ENCODE peak calls at places on chromosomes 13 and 19, in four cellular contexts. R is T-helper 1 cell, M is germinal center, T is NCI-H1092. B is an unnamed sample.

GRCh38 chr13:99009987-99010551 is 32.2 kb upstream of the DOCK9 start:
- DNase-seq in R (no peak), M (no peak), T (no peak), B (no peak)

GRCh38 chr19:1249298-1249989 is 1.1 kb downstream of the MIDN start:
- DNase-seq in R (peak; percentile 96), M (peak; percentile 95), T (peak; percentile 94), B (peak; percentile 92)

GRCh38 chr19:18049390-18049789 is 37.3 kb downstream of the IL12RB1 start:
- DNase-seq in R (no peak), M (no peak), T (no peak), B (peak; percentile 74)

GRCh38 chr13:31846984-31847752 is 107.8 kb downstream of the RXFP2 start:
- DNase-seq in R (no peak), M (peak; percentile 9), T (no peak), B (no peak)

GRCh38 chr13:98571955-98572662 is 4.8 kb downstream of the STK24 start:
- DNase-seq in R (no peak), M (no peak), T (peak; percentile 54), B (no peak)

GRCh38 chr13:99140831-99141230 is 59.8 kb upstream of the UBAC2 start:
- DNase-seq in R (no peak), M (no peak), T (no peak), B (no peak)

GRCh38 chr13:113192902-113193301 is 15.6 kb downstream of the PCID2 start:
- DNase-seq in R (no peak), M (no peak), T (no peak), B (no peak)

GRCh38 chr13:55437162-55437561 is 1703.6 kb upstream of the PRR20A start:
- DNase-seq in R (no peak), M (no peak), T (no peak), B (no peak)

GRCh38 chr19:42465827-42466280 is 23.1 kb upstream of the CXCL17 start:
- DNase-seq in R (no peak), M (peak; percentile 80), T (no peak), B (no peak)

GRCh38 chr13:33348366-33348765 is 62.8 kb upstream of the STARD13 start:
- DNase-seq in R (no peak), M (no peak), T (no peak), B (no peak)

GRCh38 chr13:43472344-43472743 is 314.4 kb downstream of the ENOX1 start:
- DNase-seq in R (no peak), M (no peak), T (no peak), B (no peak)

GRCh38 chr19:40217027-40217810 is 965 bp downstream of the TTC9B start:
- DNase-seq in R (peak; percentile 27), M (peak; percentile 35), T (no peak), B (no peak)

GRCh38 chr13:46982856-46983582 is 86.2 kb upstream of the HTR2A start:
- DNase-seq in R (peak; percentile 29), M (no peak), T (no peak), B (no peak)

GRCh38 chr19:55287361-55288079 is 3.7 kb downstream of the BRSK1 start:
- DNase-seq in R (no peak), M (no peak), T (no peak), B (peak; percentile 89)

GRCh38 chr19:13033244-13033643 is 38.0 kb downstream of the NFIX start:
- DNase-seq in R (no peak), M (no peak), T (no peak), B (no peak)

GRCh38 chr19:55554749-55555152 is 9.4 kb upstream of the SBK3 start:
- DNase-seq in R (no peak), M (no peak), T (no peak), B (no peak)

GRCh38 chr19:19487077-19488040 is 28.0 kb downstream of the TSSK6 start:
- DNase-seq in R (no peak), M (no peak), T (no peak), B (no peak)

GRCh38 chr13:71320452-71320851 is 546.6 kb downstream of the DACH1 start:
- DNase-seq in R (no peak), M (no peak), T (no peak), B (no peak)

GRCh38 chr19:47610902-47611301 is 2.0 kb downstream of the BICRA start:
- DNase-seq in R (no peak), M (no peak), T (no peak), B (no peak)

GRCh38 chr19:16000024-16000687 is 51.3 kb downstream of the OR10H4 start:
- DNase-seq in R (no peak), M (no peak), T (no peak), B (no peak)

GRCh38 chr19:50626796-50627195 is 12.9 kb downstream of the SYT3 start:
- DNase-seq in R (no peak), M (no peak), T (no peak), B (no peak)

B was measured in caudate nucleus.